ENCODE peak calls at places on chromosome 18, in five cellular contexts. D is type B pancreatic cell, S is Karpas-422, P is skeletal muscle cell, L is foreskin fibroblast. N is an unnamed sample.

GRCh38 chr18:71327443-71328120 is 1038.7 kb downstream of the SOCS6 start:
- DNase-seq in L (no peak), D (no peak), P (no peak), S (no peak), N (no peak)

GRCh38 chr18:3117493-3118192 is 102.1 kb downstream of the MYOM1 start:
- DNase-seq in S (no peak), L (no peak), P (no peak), D (no peak), N (no peak)

GRCh38 chr18:23982154-23983071 is 32.1 kb upstream of the TTC39C start:
- DNase-seq in P (peak), S (no peak), D (no peak), L (peak), N (peak)

GRCh38 chr18:23291456-23292205 is 156.3 kb downstream of the CABLES1 start:
- DNase-seq in P (no peak), D (no peak), L (peak), S (no peak), N (peak)

GRCh38 chr18:78977627-78978271 is 1.9 kb upstream of the SALL3 start:
- DNase-seq in D (no peak), P (no peak), L (peak), S (no peak), N (no peak)

GRCh38 chr18:62658028-62658427 is 57.3 kb upstream of the PHLPP1 start:
- DNase-seq in P (no peak), S (no peak), L (no peak), D (no peak), N (no peak)

GRCh38 chr18:24497052-24497754 is 36.8 kb downstream of the HRH4 start:
- DNase-seq in P (peak), L (peak), S (no peak), D (no peak), N (peak)

GRCh38 chr18:68053290-68053689 is 536.8 kb upstream of the DSEL start:
- DNase-seq in D (no peak), P (no peak), L (no peak), S (no peak), N (no peak)

GRCh38 chr18:8786766-8787670 is 81.7 kb downstream of the MTCL1 start:
- DNase-seq in D (peak), L (no peak), P (no peak), S (no peak), N (no peak)

GRCh38 chr18:30280861-30281470 is 761.6 kb downstream of the DSC3 start:
- DNase-seq in P (peak), L (peak), S (peak), D (no peak), N (peak)

GRCh38 chr18:5510109-5510846 is 33.5 kb downstream of the EPB41L3 start:
- DNase-seq in P (peak), L (peak), D (no peak), S (no peak), N (peak)